ENCODE peak calls at places on chromosomes 16 and 17, in nine cellular contexts. G is HCT116, Z is pancreas, E is ascending aorta, V is adrenal gland, L is H9, Y is gastrocnemius medialis, H is epithelial cell of proximal tubule, T is AG04449. J is an unnamed sample.

GRCh38 chr16:81843243-81843582 is 64.1 kb downstream of the PLCG2 start:
- DNase-seq in H (no peak), L (no peak), Y (no peak), T (no peak), E (no peak), G (peak), Z (no peak), V (no peak), J (no peak)

GRCh38 chr16:81447383-81448101 is 2.9 kb downstream of the CMIP start:
- DNase-seq in V (peak), H (no peak), G (no peak), Y (no peak), Z (peak), L (no peak), E (no peak), T (no peak), J (no peak)

GRCh38 chr16:85464342-85465305 is 148.5 kb upstream of the GSE1 start:
- DNase-seq in T (no peak), Z (no peak), G (no peak), E (no peak), V (no peak), H (no peak), L (no peak), Y (no peak), J (no peak)

GRCh38 chr16:89395150-89396142 is 94.9 kb downstream of the ANKRD11 start:
- DNase-seq in Z (peak), H (peak), Y (peak), L (no peak), T (peak), V (peak), G (no peak), E (peak), J (no peak)

GRCh38 chr17:1899403-1900000 is 69.7 kb downstream of the RPA1 start:
- DNase-seq in Y (no peak), G (no peak), Z (no peak), L (no peak), T (no peak), V (no peak), H (no peak), E (no peak), J (no peak)

GRCh38 chr17:17712268-17712924 is 31.1 kb downstream of the RAI1 start:
- DNase-seq in Y (no peak), E (no peak), Z (no peak), H (peak), L (no peak), T (peak), G (no peak), V (no peak), J (no peak)

GRCh38 chr16:2095315-2095853 is 40.3 kb downstream of the PKD1 start:
- DNase-seq in G (no peak), H (no peak), Z (no peak), E (no peak), Y (no peak), T (no peak), L (no peak), V (no peak), J (no peak)

GRCh38 chr16:84281077-84281476 is 13.6 kb upstream of the WFDC1 start:
- DNase-seq in Y (no peak), T (no peak), L (peak), H (no peak), Z (no peak), E (no peak), V (no peak), G (peak), J (no peak)

GRCh38 chr16:54847207-54847606 is 83.5 kb upstream of the IRX5 start:
- DNase-seq in E (no peak), T (no peak), L (no peak), G (no peak), V (no peak), H (no peak), Z (no peak), Y (no peak), J (no peak)

GRCh38 chr17:82911822-82912221 is 72.0 kb upstream of the ZNF750 start:
- DNase-seq in H (no peak), Y (no peak), V (no peak), E (no peak), L (no peak), G (no peak), Z (no peak), T (no peak), J (no peak)

GRCh38 chr17:44978807-44979206 is 10.7 kb upstream of the C1QL1 start:
- DNase-seq in H (no peak), Y (no peak), Z (no peak), E (no peak), V (no peak), G (no peak), L (no peak), T (no peak), J (no peak)

GRCh38 chr16:30867747-30868146 is 26.1 kb downstream of the BCL7C start:
- DNase-seq in L (no peak), H (no peak), Y (no peak), G (no peak), V (no peak), E (no peak), Z (no peak), T (no peak), J (no peak)
- TF ChIP-seq CTCF in L (peak), H (peak), Y (no peak), G (peak), V (no peak), E (no peak), Z (no peak), T (peak), J (no peak)

DNA sequence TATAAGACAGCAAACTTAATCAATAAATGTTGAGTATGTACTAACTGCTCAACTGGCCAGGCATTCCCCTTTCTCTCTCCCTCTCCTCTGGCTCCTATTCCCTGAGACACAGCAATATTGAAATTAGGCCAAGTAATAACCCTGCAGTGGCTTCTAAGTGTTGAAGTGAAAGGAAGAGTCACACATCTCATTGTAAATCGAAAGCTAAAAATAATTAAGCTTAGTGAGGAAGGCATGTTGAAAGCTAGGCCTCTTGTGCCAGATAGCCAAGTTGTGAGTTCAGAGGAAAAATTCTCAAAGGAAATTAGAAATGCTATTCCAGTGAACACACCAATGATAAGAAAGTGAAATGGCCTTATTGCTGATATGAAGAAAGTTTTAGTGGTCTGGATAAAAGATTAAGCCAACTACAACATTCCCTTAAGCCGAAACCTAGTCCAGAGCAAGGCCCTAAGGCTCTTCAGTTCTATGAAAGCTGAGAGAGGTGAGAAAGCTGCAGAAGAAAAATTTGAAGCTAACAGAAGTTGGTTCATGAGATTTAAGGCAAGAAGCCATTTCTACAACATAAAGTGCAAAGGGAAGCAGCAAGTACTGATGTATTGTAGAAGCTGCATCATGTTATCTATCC is 35.4 kb upstream of the ABCC11 start:
- DNase-seq in L (no peak), H (no peak), Y (no peak), T (no peak), E (no peak), V (no peak), G (no peak), Z (no peak), J (no peak)
- TF ChIP-seq CTCF in L (no peak), H (no peak), Y (no peak), T (no peak), E (no peak), V (no peak), G (no peak), Z (no peak), J (no peak)

GRCh38 chr17:69335018-69335417 is 8.1 kb upstream of the ABCA5 start:
- DNase-seq in E (no peak), T (no peak), V (no peak), H (no peak), G (peak), L (no peak), Y (no peak), Z (no peak), J (no peak)
- TF ChIP-seq CTCF in E (peak), T (no peak), V (peak), H (peak), G (peak), L (peak), Y (peak), Z (peak), J (no peak)

GRCh38 chr16:10981697-10982216 is 37.4 kb downstream of the CLEC16A start:
- DNase-seq in G (peak), H (no peak), E (no peak), Z (no peak), V (no peak), L (peak), Y (no peak), T (no peak), J (peak)
- TF ChIP-seq CTCF in G (peak), H (peak), E (peak), Z (no peak), V (no peak), L (peak), Y (no peak), T (peak), J (no peak)